ENCODE peak calls at places on chromosomes 3 and 15, in six cellular contexts. M is Calu3, B is A172, R is SK-MEL-5, V is skeletal muscle cell, O is nucleus accumbens. I is an unnamed sample.

GRCh38 chr15:73753250-73754130 is at the start of gene INSYN1:
- DNase-seq in V (no peak), M (no peak), R (no peak), B (no peak), O (no peak), I (no peak)

GRCh38 chr15:31278056-31278445 is 48.6 kb upstream of the KLF13 start:
- DNase-seq in V (no peak), M (no peak), O (no peak), R (no peak), B (no peak), I (no peak)

GRCh38 chr3:55164876-55165275 is 237.0 kb upstream of the LRTM1 start:
- DNase-seq in M (no peak), R (no peak), O (no peak), B (no peak), V (no peak), I (no peak)

GRCh38 chr15:59609730-59610712 is 1.6 kb upstream of the GCNT3 start:
- DNase-seq in M (no peak), B (no peak), V (no peak), R (no peak), O (no peak), I (peak)

GRCh38 chr3:49661281-49661680 is 12.9 kb upstream of the APEH start:
- DNase-seq in O (no peak), B (no peak), R (no peak), M (peak), V (no peak), I (no peak)

GRCh38 chr3:172305974-172306373 is 142.3 kb downstream of the GHSR start:
- DNase-seq in M (no peak), R (no peak), B (no peak), O (no peak), V (no peak), I (no peak)

GRCh38 chr3:98551754-98552153 is 20.0 kb downstream of the GPR15 start:
- DNase-seq in O (no peak), R (no peak), B (no peak), M (no peak), V (no peak), I (no peak)

GRCh38 chr3:46585799-46586693 is 19.9 kb upstream of the LRRC2 start:
- DNase-seq in B (no peak), V (no peak), O (no peak), R (no peak), M (no peak), I (no peak)

GRCh38 chr15:45648521-45649200 is 13.8 kb downstream of the SQOR start:
- DNase-seq in M (peak), V (no peak), O (no peak), B (peak), R (no peak), I (peak)

GRCh38 chr3:180433172-180433571 is 168.8 kb upstream of the TTC14 start:
- DNase-seq in R (no peak), O (no peak), M (no peak), B (peak), V (peak), I (peak)

GRCh38 chr3:33892655-33893054 is 94.2 kb downstream of the PDCD6IP start:
- DNase-seq in O (no peak), M (no peak), R (no peak), B (no peak), V (no peak), I (no peak)

GRCh38 chr3:13133471-13133981 is 60.3 kb upstream of the IQSEC1 start:
- DNase-seq in V (no peak), O (no peak), R (no peak), B (no peak), M (no peak), I (no peak)

GRCh38 chr3:149332781-149333517 is 487 bp downstream of the TM4SF18 start:
- DNase-seq in O (no peak), B (no peak), V (no peak), R (no peak), M (no peak), I (no peak)

GRCh38 chr15:70164156-70164900 is 66.6 kb upstream of the TLE3 start:
- DNase-seq in B (no peak), M (no peak), V (no peak), R (no peak), O (no peak), I (peak)

GRCh38 chr3:44992555-44993470 is 16.8 kb downstream of the EXOSC7 start:
- DNase-seq in M (peak), O (no peak), R (peak), V (no peak), B (peak), I (no peak)

GRCh38 chr3:32434206-32434605 is 42.6 kb downstream of the CMTM7 start:
- DNase-seq in V (no peak), O (no peak), R (no peak), B (no peak), M (no peak), I (no peak)

GRCh38 chr3:177835008-177835407 is 637.7 kb upstream of the TBL1XR1 start:
- DNase-seq in M (peak), V (peak), R (peak), O (no peak), B (peak), I (peak)

GRCh38 chr15:65286069-65286703 is 497 bp downstream of the PARP16 start:
- DNase-seq in M (no peak), R (no peak), V (no peak), B (no peak), O (no peak), I (peak)

GRCh38 chr3:40768536-40768935 is 243.8 kb downstream of the ZNF621 start:
- DNase-seq in V (no peak), O (no peak), B (no peak), M (no peak), R (peak), I (peak)

GRCh38 chr3:61903074-61903473 is 341.7 kb downstream of the PTPRG start:
- DNase-seq in M (no peak), B (no peak), V (no peak), R (no peak), O (no peak), I (no peak)